ENCODE peak calls at places on chromosome 7, in five cellular contexts. T, D, X, I and A are unnamed samples.

GRCh38 chr7:32062150-32062549 is 8.1 kb downstream of the PDE1C start:
- DNase-seq in T (peak), D (peak), X (no peak), I (peak), A (no peak)

GRCh38 chr7:129786825-129787563 is 165.8 kb downstream of the UBE2H start:
- DNase-seq in T (no peak), D (no peak), X (no peak), I (no peak), A (peak)

GRCh38 chr7:35450456-35450855 is 196.6 kb upstream of the TBX20 start:
- DNase-seq in T (no peak), D (no peak), X (no peak), I (no peak), A (no peak)

GRCh38 chr7:69732203-69732602 is 133.9 kb downstream of the AUTS2 start:
- DNase-seq in T (no peak), D (no peak), X (no peak), I (no peak), A (no peak)

GRCh38 chr7:2114052-2114451 is 118.7 kb downstream of the MAD1L1 start:
- DNase-seq in T (no peak), D (no peak), X (no peak), I (no peak), A (no peak)

GRCh38 chr7:138239244-138239643 is 163.0 kb downstream of the AKR1D1 start:
- DNase-seq in T (peak), D (no peak), X (no peak), I (no peak), A (no peak)

GRCh38 chr7:143965280-143965679 is 10.6 kb downstream of the OR2F1 start:
- DNase-seq in T (no peak), D (no peak), X (no peak), I (no peak), A (no peak)

GRCh38 chr7:154888690-154889089 is 114.2 kb downstream of the PAXIP1 start:
- DNase-seq in T (no peak), D (no peak), X (no peak), I (no peak), A (no peak)

GRCh38 chr7:153682628-153683027 is 369.6 kb upstream of the DPP6 start:
- DNase-seq in T (no peak), D (no peak), X (no peak), I (no peak), A (no peak)

GRCh38 chr7:30594055-30594539 is 581 bp upstream of the GARS1 start:
- DNase-seq in T (peak), D (no peak), X (no peak), I (no peak), A (peak)

GRCh38 chr7:130490888-130491771 is 755 bp upstream of the MEST start:
- DNase-seq in T (no peak), D (no peak), X (no peak), I (peak), A (peak)

GRCh38 chr7:82373890-82374289 is 69.7 kb downstream of the CACNA2D1 start:
- DNase-seq in T (no peak), D (no peak), X (no peak), I (peak), A (no peak)

GRCh38 chr7:31312864-31313263 is 27.7 kb downstream of the NEUROD6 start:
- DNase-seq in T (no peak), D (no peak), X (no peak), I (no peak), A (no peak)

GRCh38 chr7:88184848-88185304 is 35.0 kb downstream of the SRI start:
- DNase-seq in T (no peak), D (peak), X (peak), I (no peak), A (no peak)

GRCh38 chr7:18087031-18087686 is 59.5 kb upstream of the PRPS1L1 start:
- DNase-seq in T (no peak), D (no peak), X (no peak), I (peak), A (peak)

GRCh38 chr7:19210883-19211282 is 65.7 kb upstream of the FERD3L start:
- DNase-seq in T (no peak), D (no peak), X (no peak), I (no peak), A (no peak)

GRCh38 chr7:103011650-103012049 is 62.9 kb downstream of the FBXL13 start:
- DNase-seq in T (no peak), D (no peak), X (no peak), I (peak), A (no peak)

GRCh38 chr7:29538322-29538874 is 25.2 kb upstream of the PRR15 start:
- DNase-seq in T (no peak), D (no peak), X (no peak), I (no peak), A (no peak)

GRCh38 chr7:152675761-152676636 is at the start of gene XRCC2:
- DNase-seq in T (peak), D (peak), X (peak), I (peak), A (peak)

GRCh38 chr7:22597845-22598244 is 97.9 kb upstream of the STEAP1B start:
- DNase-seq in T (no peak), D (no peak), X (peak), I (peak), A (no peak)

GRCh38 chr7:74203157-74203556 is 6.6 kb upstream of the LAT2 start:
- DNase-seq in T (no peak), D (no peak), X (no peak), I (peak), A (peak)

GRCh38 chr7:149819961-149820340 is 18.2 kb upstream of the ZNF862 start:
- DNase-seq in T (no peak), D (no peak), X (no peak), I (no peak), A (no peak)

GRCh38 chr7:47361229-47361628 is 220.7 kb downstream of the TNS3 start:
- DNase-seq in T (no peak), D (no peak), X (no peak), I (no peak), A (peak)

GRCh38 chr7:159070422-159071148 is 74.1 kb downstream of the VIPR2 start:
- DNase-seq in T (no peak), D (no peak), X (no peak), I (no peak), A (no peak)

GRCh38 chr7:149822353-149822943 is 15.7 kb upstream of the ZNF862 start:
- DNase-seq in T (no peak), D (no peak), X (no peak), I (no peak), A (peak)

GRCh38 chr7:134771889-134772288 is 7.5 kb upstream of the CALD1 start:
- DNase-seq in T (no peak), D (no peak), X (no peak), I (no peak), A (no peak)

GRCh38 chr7:142196066-142196840 is 61.6 kb downstream of the PRSS58 start:
- DNase-seq in T (no peak), D (no peak), X (no peak), I (no peak), A (no peak)

GRCh38 chr7:3159445-3159844 is 115.8 kb upstream of the CARD11 start:
- DNase-seq in T (no peak), D (no peak), X (no peak), I (no peak), A (no peak)

GRCh38 chr7:37916673-37917660 is at the start of gene SFRP4:
- DNase-seq in T (no peak), D (no peak), X (peak), I (peak), A (peak)

GRCh38 chr7:91313113-91313512 is 48.9 kb downstream of the FZD1 start:
- DNase-seq in T (no peak), D (no peak), X (no peak), I (no peak), A (no peak)

GRCh38 chr7:148288592-148289151 is 301.9 kb upstream of the C7orf33 start:
- DNase-seq in T (no peak), D (no peak), X (no peak), I (no peak), A (no peak)

GRCh38 chr7:27994639-27995038 is 186.0 kb downstream of the JAZF1 start:
- DNase-seq in T (no peak), D (no peak), X (no peak), I (peak), A (no peak)

GRCh38 chr7:50356212-50356944 is 51.9 kb downstream of the IKZF1 start:
- DNase-seq in T (peak), D (no peak), X (no peak), I (no peak), A (peak)

GRCh38 chr7:117072620-117073118 is 119.4 kb downstream of the ST7 start:
- DNase-seq in T (no peak), D (peak), X (no peak), I (peak), A (no peak)

GRCh38 chr7:154902600-154903082 is 100.3 kb downstream of the PAXIP1 start:
- DNase-seq in T (no peak), D (no peak), X (no peak), I (no peak), A (peak)

GRCh38 chr7:15686209-15686956 is at the start of gene MEOX2:
- DNase-seq in T (no peak), D (no peak), X (no peak), I (peak), A (no peak)

GRCh38 chr7:33061282-33061928 is 1.2 kb downstream of the NT5C3A start:
- DNase-seq in T (no peak), D (no peak), X (no peak), I (no peak), A (no peak)

GRCh38 chr7:137909042-137909441 is 62.3 kb upstream of the DGKI start:
- DNase-seq in T (no peak), D (no peak), X (no peak), I (no peak), A (no peak)

GRCh38 chr7:27171636-27172387 is 2.3 kb downstream of the HOXA10 start:
- DNase-seq in T (no peak), D (no peak), X (no peak), I (no peak), A (peak)

GRCh38 chr7:22320416-22320815 is 36.5 kb downstream of the RAPGEF5 start:
- DNase-seq in T (no peak), D (no peak), X (no peak), I (no peak), A (no peak)

GRCh38 chr7:157670490-157671357 is 333.9 kb downstream of the DNAJB6 start:
- DNase-seq in T (no peak), D (no peak), X (no peak), I (no peak), A (no peak)
- H3K4me3 ChIP-seq in T (no peak), D (no peak), X (no peak), I (no peak), A (no peak)

GRCh38 chr7:128672927-128673517 is 930 bp downstream of the GARIN1A start:
- DNase-seq in T (no peak), D (no peak), X (no peak), I (peak), A (no peak)
- TF ChIP-seq CTCF in T (peak), D (no peak), X (peak), I (peak), A (peak)

DNA sequence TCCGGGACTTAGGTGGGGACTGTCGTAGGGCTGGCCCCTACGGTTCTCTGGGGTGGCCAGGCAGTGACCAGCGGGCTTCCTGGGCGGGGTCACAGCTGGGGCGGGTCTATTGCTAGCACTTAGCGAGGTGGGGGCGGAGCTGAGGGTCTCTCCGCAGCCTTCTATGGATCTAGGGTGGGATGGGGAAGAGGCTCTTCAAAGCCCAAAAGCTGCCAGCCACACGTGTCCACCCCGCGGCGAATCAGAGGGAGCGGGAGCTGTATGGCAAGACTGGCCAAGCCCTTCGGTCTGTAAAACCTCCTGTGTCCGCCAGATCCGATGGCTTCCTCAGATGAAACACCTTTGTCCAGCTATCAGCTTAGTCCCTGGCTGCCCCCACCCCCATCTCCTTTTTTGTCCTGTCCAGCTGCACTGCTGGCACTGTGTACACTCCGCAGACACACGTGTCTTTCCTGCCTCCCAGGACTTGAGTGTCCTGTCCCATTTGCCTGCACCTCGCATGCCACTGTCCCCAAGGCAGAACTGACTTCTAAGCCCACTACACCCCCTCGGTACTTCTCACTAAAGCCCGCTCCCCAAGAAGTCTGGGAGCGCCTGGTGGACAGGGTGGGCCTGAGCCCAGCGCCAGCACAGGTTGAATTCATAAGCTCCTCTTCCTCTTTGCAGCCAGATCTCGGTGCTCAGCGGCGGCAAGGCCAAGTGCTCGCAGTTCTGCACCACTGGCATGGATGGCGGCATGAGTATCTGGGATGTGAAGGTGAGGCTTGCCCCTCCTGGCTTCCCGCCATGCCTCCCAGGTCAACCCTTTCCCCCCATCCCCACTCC is 14.8 kb downstream of the PDAP1 start:
- DNase-seq in T (no peak), D (no peak), X (no peak), I (no peak), A (no peak)
- TF ChIP-seq POLR2AphosphoS5 in T (peak), D (no peak), X (peak), I (no peak), A (peak)

DNA sequence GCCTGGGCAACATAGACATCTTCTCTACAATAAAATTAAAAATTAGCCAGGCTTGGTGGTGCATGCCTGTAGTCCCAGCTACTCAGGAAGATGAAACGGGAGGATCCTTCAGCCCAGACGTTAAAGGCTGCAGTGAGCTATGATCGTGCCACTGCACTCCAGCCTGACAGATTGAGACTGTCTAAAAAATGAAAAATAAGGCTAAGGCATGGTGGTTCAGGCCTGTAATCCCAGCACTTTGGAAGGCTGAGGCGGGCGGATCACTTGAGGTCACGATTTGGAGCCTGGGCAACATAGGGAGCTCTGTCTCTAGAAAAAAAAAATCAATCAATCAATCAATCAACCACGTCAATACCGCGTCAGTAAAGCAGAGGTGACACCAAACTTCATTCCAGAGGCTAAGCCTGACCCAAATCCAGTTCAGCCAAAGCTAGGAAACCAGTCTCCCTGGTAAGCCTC is 31.1 kb downstream of the MRPS24 start:
- DNase-seq in T (no peak), D (no peak), X (no peak), I (no peak), A (no peak)
- H3K4me3 ChIP-seq in T (no peak), D (no peak), X (peak), I (no peak), A (no peak)

DNA sequence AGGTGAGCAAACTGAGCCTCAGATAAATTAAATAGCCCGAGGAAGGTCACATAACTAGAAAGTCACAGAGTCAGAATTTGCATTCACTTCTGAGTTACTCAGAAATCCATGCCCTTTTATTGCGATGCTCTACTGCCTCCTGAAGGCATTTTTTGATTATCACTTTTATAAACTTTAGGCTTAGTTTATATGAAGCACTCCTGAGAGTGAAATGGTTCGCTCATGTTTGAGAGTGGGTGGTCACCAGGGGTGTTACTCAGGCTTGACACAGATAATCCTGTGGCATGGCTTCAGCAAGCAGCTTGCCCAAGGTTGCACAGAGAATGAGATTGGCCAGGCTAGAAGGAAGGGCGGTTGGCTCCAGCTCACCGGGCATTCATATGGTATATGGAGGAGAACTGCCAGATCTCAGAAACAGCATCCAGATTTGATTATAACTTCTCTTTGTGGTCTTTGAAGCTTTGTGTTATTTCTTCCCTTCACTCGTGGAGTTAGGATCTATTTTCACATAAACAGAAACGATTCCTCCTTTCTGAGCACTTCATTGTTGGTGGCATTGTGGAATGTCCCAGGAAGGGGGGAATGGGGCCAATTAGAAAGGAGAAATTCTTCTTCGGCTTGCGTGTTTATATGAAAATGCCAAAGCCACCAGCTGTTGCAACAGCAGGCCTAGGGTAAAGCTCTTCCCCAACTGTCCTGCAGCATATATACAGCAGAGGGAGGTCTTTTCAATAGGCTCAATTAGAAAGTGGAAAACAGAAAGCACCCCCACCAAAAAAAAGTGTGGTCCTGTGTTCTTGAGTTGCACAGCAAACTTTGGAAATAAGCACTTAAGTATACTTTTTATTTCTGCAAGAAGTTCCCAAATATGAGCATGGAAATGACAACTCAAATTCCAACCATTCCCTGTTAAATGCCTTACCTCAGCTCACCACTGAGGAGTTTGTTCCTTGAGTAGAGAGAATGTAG is 628.8 kb downstream of the SUGCT start:
- DNase-seq in T (no peak), D (no peak), X (no peak), I (no peak), A (no peak)
- TF ChIP-seq CTCF in T (no peak), D (no peak), X (no peak), I (no peak), A (no peak)

DNA sequence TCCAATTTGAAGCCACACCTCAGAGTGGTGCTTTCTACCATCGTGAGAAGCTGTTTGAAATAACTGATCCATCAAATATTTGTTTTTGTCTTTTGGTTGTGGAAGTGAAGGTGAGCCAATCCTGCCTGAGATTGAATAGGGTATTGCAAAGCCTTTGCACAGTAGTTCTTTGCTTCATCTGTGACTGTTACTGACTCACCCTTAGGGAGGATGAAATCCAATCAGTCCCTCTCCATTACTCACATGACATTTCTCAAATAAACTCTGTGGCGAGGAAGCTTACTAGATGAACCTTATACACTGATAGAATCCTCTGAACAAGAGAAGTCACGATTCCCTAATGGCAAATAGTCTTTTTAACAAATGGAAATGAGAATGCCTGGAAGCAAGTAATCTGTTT is 31.9 kb downstream of the HEPACAM2 start:
- DNase-seq in T (no peak), D (no peak), X (no peak), I (no peak), A (no peak)
- TF ChIP-seq POLR2AphosphoS5 in T (no peak), D (no peak), X (no peak), I (no peak), A (no peak)

GRCh38 chr7:832292-832967 is at the start of gene SUN1:
- DNase-seq in T (no peak), D (peak), X (peak), I (peak), A (peak)
- H3K4me3 ChIP-seq in T (no peak), D (no peak), X (peak), I (no peak), A (no peak)

DNA sequence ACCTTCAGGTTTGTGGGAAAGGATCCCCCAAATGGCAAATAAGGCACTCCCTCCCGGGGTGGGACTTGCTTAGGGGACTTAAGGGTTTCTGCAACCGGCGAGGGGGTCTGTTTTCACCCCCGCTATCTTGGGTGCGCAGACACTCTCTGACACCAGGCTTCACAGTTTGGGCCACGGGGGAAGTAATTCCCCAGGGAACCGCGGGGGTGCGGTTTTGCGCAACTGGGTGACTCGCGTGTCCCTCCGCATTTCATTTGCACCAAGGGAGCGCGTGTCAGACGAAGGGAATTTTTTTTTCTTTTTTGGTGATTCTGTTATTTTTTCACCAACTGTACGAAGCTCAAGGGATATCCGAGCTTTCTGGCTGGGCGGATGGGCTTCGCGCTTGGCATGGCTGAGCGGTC is 1.7 kb downstream of the GRM8 start:
- DNase-seq in T (no peak), D (no peak), X (no peak), I (no peak), A (no peak)
- TF ChIP-seq CTCF in T (no peak), D (no peak), X (no peak), I (no peak), A (no peak)